ENCODE peak calls at places on chromosomes 16 and 17, in nine cellular contexts. Q is adipocyte, U is mammary epithelial cell, S is colonic mucosa, Y is gastrocnemius medialis, C is H1, P is pancreas, H is MM.1S, Z is right atrium auricular region. K is an unnamed sample. For H3K9me3 and H3K36me3, the result is how much of the 10 kb centered on the place peaks cover.

GRCh38 chr16:57771141-57771785 is 31.0 kb downstream of the KIFC3 start:
- DNase-seq in Q (no peak), U (no peak), S (no peak), Y (no peak), C (no peak), P (no peak), H (no peak), Z (no peak), K (no peak)

GRCh38 chr17:12928736-12929135 is 89.1 kb downstream of the ELAC2 start:
- DNase-seq in Q (no peak), U (no peak), S (no peak), Y (no peak), C (no peak), P (no peak), H (no peak), Z (no peak), K (peak)

GRCh38 chr17:7439462-7440112 is at the start of gene FGF11:
- DNase-seq in Q (peak), U (no peak), S (no peak), Y (no peak), C (no peak), P (no peak), H (no peak), Z (no peak), K (no peak)

GRCh38 chr17:63096426-63096825 is 130.4 kb downstream of the TANC2 start:
- DNase-seq in Q (peak), U (no peak), S (no peak), Y (no peak), C (no peak), P (no peak), H (no peak), Z (no peak), K (no peak)

GRCh38 chr16:12162586-12162985 is 186.1 kb downstream of the SNX29 start:
- DNase-seq in Q (no peak), U (no peak), S (no peak), Y (no peak), C (no peak), P (no peak), H (no peak), Z (no peak), K (no peak)

GRCh38 chr16:81790277-81790676 is 11.2 kb downstream of the PLCG2 start:
- DNase-seq in Q (no peak), U (no peak), S (no peak), Y (no peak), C (no peak), P (no peak), H (no peak), Z (no peak), K (no peak)

GRCh38 chr17:77512062-77512946 is 371.5 kb downstream of the SEC14L1 start:
- DNase-seq in Q (no peak), U (no peak), S (no peak), Y (no peak), C (no peak), P (no peak), H (no peak), Z (no peak), K (no peak)

GRCh38 chr17:76585048-76585648 is 512 bp downstream of the ST6GALNAC2 start:
- DNase-seq in Q (peak), U (peak), S (peak), Y (no peak), C (peak), P (no peak), H (no peak), Z (no peak), K (no peak)

GRCh38 chr16:64225696-64226095 is 896.2 kb downstream of the CDH11 start:
- DNase-seq in Q (no peak), U (no peak), S (no peak), Y (no peak), C (no peak), P (no peak), H (no peak), Z (no peak), K (no peak)

DNA sequence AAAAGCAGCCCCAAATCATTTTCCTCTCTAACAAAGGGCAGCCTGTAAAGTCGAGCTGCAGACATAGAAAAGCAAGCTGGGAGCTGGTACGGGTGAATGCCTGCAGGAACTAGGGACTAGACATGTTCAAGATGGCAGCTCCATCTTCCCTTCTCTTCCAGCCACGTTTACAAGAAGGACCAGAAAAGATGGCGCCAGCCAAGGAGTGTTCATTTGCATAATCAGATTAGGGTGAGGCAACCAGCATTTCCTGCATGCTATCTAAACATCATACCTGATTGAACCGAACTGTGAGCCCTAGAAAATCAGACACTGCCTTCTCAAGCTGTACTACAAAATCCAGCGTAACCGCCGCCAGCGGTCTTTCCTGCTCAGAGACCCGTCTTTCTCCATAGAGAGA is 896.8 kb downstream of the CDH11 start:
- DNase-seq in Q (no peak), U (no peak), S (no peak), Y (no peak), C (no peak), P (no peak), H (no peak), Z (no peak), K (no peak)
- H3K4me3 ChIP-seq in Q (no peak), U (no peak), S (no peak), Y (no peak), C (no peak), P (no peak), H (no peak), Z (no peak), K (no peak)

GRCh38 chr17:70271672-70272071 is 102.3 kb downstream of the KCNJ2 start:
- DNase-seq in Q (no peak), U (peak), S (no peak), Y (no peak), C (no peak), P (no peak), H (no peak), Z (no peak), K (no peak)

GRCh38 chr17:70271200-70271599 is 101.9 kb downstream of the KCNJ2 start:
- DNase-seq in Q (no peak), U (no peak), S (no peak), Y (no peak), C (no peak), P (no peak), H (no peak), Z (no peak), K (no peak)

GRCh38 chr17:70274255-70274654 is 104.9 kb downstream of the KCNJ2 start:
- DNase-seq in Q (no peak), U (no peak), S (no peak), Y (no peak), C (no peak), P (no peak), H (no peak), Z (no peak), K (no peak)

GRCh38 chr17:70268383-70268782 is 99.1 kb downstream of the KCNJ2 start:
- DNase-seq in Q (no peak), U (no peak), S (no peak), Y (no peak), C (no peak), P (no peak), H (no peak), Z (no peak), K (no peak)

DNA sequence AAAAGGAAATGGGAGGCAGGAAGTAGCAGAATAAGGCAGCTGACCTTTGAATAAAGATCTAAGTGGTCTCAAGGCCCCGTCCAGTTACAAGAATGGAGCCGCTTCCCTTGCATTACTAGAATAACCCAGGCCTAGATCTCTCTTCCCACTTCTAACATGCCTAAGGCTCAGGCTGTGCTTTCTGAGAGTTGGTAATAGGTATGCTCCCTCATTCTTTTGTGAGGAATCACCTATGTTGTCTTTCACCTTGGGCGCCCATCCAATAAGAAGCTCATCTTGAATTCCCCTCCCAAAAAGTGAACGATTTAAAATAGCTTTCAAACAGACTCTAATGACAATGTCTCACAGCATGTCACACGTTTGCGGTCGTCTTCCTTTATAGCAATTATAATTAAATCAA is 101.2 kb downstream of the KCNJ2 start:
- DNase-seq in Q (no peak), U (no peak), S (no peak), Y (no peak), C (no peak), P (no peak), H (no peak), Z (no peak), K (no peak)
- H3K9me3 ChIP-seq in Q (under half), U (under half), S (under half), Y (under half), C (under half), P (under half), H (under half), Z (under half), K (under half)

GRCh38 chr16:16071631-16072244 is 122.3 kb downstream of the ABCC1 start:
- DNase-seq in Q (no peak), U (no peak), S (no peak), Y (peak), C (no peak), P (peak), H (no peak), Z (no peak), K (no peak)
- H3K36me3 ChIP-seq in Q (under half), U (under half), S (under half), Y (under half), C (under half), P (under half), H (under half), Z (under half), K (half or more)

DNA sequence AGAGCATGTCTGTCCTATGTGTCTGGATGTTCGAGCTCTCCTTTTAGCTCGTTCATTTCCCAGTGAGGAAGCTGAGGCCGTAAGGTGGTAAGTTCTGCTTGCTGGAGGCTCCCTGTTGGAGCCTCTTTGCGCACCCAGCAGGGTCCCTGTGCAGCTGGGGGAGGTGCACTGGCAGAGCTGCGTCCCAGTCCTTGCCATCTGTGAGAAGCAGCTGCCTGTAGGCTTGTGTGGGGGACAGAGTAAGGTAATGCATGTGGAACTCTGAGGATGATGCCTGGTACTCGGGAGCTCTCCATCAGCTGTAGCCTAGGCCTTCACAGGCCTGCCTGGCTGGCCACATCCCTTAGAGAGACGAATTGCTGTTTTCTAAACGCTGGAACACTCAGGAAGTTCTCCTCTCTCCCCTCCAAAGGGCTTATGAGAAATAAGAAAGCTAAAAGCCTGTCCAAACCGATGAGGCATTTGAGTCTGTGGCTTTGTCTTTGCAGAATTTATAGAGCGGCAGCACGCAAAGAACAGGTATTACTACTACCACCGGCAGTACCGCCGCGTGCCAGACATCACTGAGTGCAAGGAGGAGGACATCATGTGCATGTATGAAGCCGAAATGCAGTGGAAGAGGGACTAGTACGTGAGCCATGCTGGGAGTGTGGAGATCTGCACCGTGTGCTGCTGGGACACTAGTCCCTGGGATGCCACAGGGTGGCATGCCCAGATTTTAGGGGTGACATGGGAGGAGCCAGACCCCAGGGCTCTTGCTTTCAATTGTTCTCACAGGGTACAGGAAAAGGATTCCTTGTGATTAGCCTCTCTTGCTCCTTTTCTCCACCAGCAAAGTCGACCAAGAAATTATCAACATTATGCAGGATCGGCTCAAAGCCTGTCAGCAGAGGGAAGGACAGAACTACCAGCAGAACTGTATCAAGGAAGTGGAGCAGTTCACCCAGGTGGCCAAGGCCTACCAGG is 1.6 kb downstream of the NDUFB10 start:
- DNase-seq in Q (peak), U (peak), S (no peak), Y (no peak), C (no peak), P (no peak), H (no peak), Z (no peak), K (peak)
- H3K4me3 ChIP-seq in Q (peak), U (peak), S (no peak), Y (peak), C (peak), P (peak), H (peak), Z (no peak), K (peak)

GRCh38 chr16:3383045-3383448 is 17.8 kb downstream of the ZSCAN32 start:
- DNase-seq in Q (no peak), U (no peak), S (no peak), Y (no peak), C (no peak), P (no peak), H (no peak), Z (no peak), K (no peak)

GRCh38 chr16:3389663-3390338 is 11.0 kb downstream of the ZSCAN32 start:
- DNase-seq in Q (no peak), U (no peak), S (no peak), Y (no peak), C (no peak), P (no peak), H (no peak), Z (no peak), K (no peak)

DNA sequence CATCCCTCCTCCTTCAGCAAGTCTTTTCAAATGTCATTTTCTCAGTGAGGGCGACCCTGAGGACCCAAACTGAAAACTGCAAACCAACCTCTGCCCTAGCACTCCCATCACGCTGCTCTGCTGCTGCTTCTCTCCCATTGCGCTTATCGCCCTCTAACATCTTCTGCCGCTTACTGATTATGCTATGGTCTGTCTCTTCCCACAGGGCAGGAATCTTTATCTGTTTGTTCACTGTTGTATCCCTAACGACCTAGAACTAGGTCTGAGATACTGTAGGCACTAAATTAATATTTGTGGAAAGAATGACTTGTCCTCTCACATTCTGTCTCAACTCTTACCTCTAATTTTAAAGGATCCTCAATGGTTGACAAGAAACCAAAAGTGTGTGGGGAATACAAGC is 12.5 kb downstream of the ZSCAN32 start:
- DNase-seq in Q (no peak), U (no peak), S (no peak), Y (no peak), C (no peak), P (no peak), H (no peak), Z (no peak), K (no peak)
- H3K9me3 ChIP-seq in Q (half or more), U (under half), S (under half), Y (under half), C (under half), P (under half), H (under half), Z (under half), K (under half)

GRCh38 chr17:35972945-35973332 is 8.4 kb downstream of the CCL16 start:
- DNase-seq in Q (no peak), U (no peak), S (no peak), Y (no peak), C (no peak), P (no peak), H (no peak), Z (no peak), K (no peak)
- H3K36me3 ChIP-seq in Q (under half), U (under half), S (under half), Y (under half), C (under half), P (under half), H (under half), Z (under half), K (under half)